ENCODE peak calls at places on chromosomes 1 and 21, in five cellular contexts. E, M, W, V and H are unnamed samples.

GRCh38 chr21:42392731-42393442 is 3.0 kb downstream of the TMPRSS3 start:
- DNase-seq in V (peak), E (no peak), M (no peak), W (no peak), H (no peak)

GRCh38 chr1:53291574-53291973 is 36.3 kb downstream of the LRP8 start:
- DNase-seq in V (no peak), W (no peak), E (no peak), M (no peak), H (peak)

GRCh38 chr1:79852004-79852403 is 845.5 kb upstream of the ADGRL4 start:
- DNase-seq in W (peak), M (no peak), V (no peak), E (no peak), H (no peak)

GRCh38 chr1:56576880-56577858 is 2.2 kb downstream of the PLPP3 start:
- DNase-seq in E (no peak), V (no peak), M (peak), W (no peak), H (no peak)

GRCh38 chr1:170145691-170146676 is at the start of gene NTMT2:
- DNase-seq in V (peak), E (no peak), M (no peak), W (peak), H (no peak)

GRCh38 chr21:31405638-31406037 is 61.6 kb upstream of the TIAM1 start:
- DNase-seq in E (no peak), V (no peak), M (no peak), W (no peak), H (no peak)

GRCh38 chr1:179748772-179749171 is 5.7 kb downstream of the FAM163A start:
- DNase-seq in E (no peak), M (no peak), V (no peak), W (no peak), H (no peak)

GRCh38 chr21:32524010-32524719 is 61.2 kb downstream of the TCP10L start:
- DNase-seq in E (peak), M (no peak), V (no peak), W (no peak), H (peak)

GRCh38 chr1:22712502-22713271 is 2.0 kb downstream of the EPHB2 start:
- DNase-seq in E (no peak), M (no peak), V (no peak), W (no peak), H (peak)

GRCh38 chr21:42688841-42689371 is 35.5 kb downstream of the PDE9A start:
- DNase-seq in V (peak), E (no peak), W (peak), M (no peak), H (no peak)

GRCh38 chr1:156050376-156050775 is 3.2 kb downstream of the UBQLN4 start:
- DNase-seq in W (no peak), M (peak), E (no peak), V (peak), H (peak)

GRCh38 chr21:17045214-17045835 is 467.5 kb upstream of the CXADR start:
- DNase-seq in E (no peak), V (no peak), W (no peak), M (no peak), H (peak)

GRCh38 chr1:13627128-13627527 is 43.5 kb downstream of the PDPN start:
- DNase-seq in W (no peak), V (no peak), M (no peak), E (no peak), H (no peak)

GRCh38 chr1:223765036-223765718 is 52.8 kb downstream of the CAPN2 start:
- DNase-seq in E (no peak), M (peak), W (no peak), V (no peak), H (peak)

GRCh38 chr1:246809473-246809872 is 85.3 kb downstream of the SCCPDH start:
- DNase-seq in M (no peak), V (no peak), E (no peak), W (no peak), H (no peak)

GRCh38 chr1:203320546-203321272 is 15.4 kb downstream of the BTG2 start:
- DNase-seq in E (no peak), W (peak), V (peak), M (no peak), H (peak)

GRCh38 chr1:198751741-198752140 is 112.9 kb downstream of the PTPRC start:
- DNase-seq in W (no peak), M (no peak), V (no peak), E (no peak), H (no peak)

GRCh38 chr1:184941094-184941733 is 33.1 kb downstream of the NIBAN1 start:
- DNase-seq in E (no peak), M (no peak), W (no peak), V (no peak), H (no peak)

GRCh38 chr1:55210990-55211389 is 4.2 kb downstream of the USP24 start:
- DNase-seq in M (no peak), W (no peak), V (no peak), E (no peak), H (no peak)

GRCh38 chr1:44417351-44418021 is 12.4 kb downstream of the RNF220 start:
- DNase-seq in E (no peak), W (peak), M (peak), V (peak), H (no peak)

GRCh38 chr1:210558302-210558701 is 229.6 kb downstream of the HHAT start:
- DNase-seq in V (peak), M (no peak), W (no peak), E (no peak), H (no peak)

GRCh38 chr1:39250460-39251240 is 46.2 kb downstream of the MACF1 start:
- DNase-seq in M (no peak), E (no peak), W (no peak), V (no peak), H (no peak)

GRCh38 chr1:5995871-5996630 is 3.8 kb upstream of the NPHP4 start:
- DNase-seq in V (peak), E (no peak), M (no peak), W (no peak), H (no peak)

GRCh38 chr1:37284053-37284452 is 190.3 kb upstream of the ZC3H12A start:
- DNase-seq in E (no peak), W (no peak), M (no peak), V (no peak), H (no peak)

GRCh38 chr1:218479436-218480115 is 134.4 kb downstream of the TGFB2 start:
- DNase-seq in W (no peak), M (no peak), V (no peak), E (no peak), H (peak)

GRCh38 chr1:175649416-175649815 is 94.0 kb downstream of the TNR start:
- DNase-seq in E (no peak), W (no peak), M (no peak), V (no peak), H (no peak)

GRCh38 chr1:91791103-91791502 is 94.8 kb downstream of the TGFBR3 start:
- DNase-seq in M (no peak), V (no peak), E (no peak), W (no peak), H (no peak)

GRCh38 chr1:25568090-25568833 is 24.9 kb downstream of the LDLRAP1 start:
- DNase-seq in W (peak), M (peak), V (peak), E (no peak), H (peak)

GRCh38 chr1:43708006-43708412 is 673 bp downstream of the ST3GAL3 start:
- DNase-seq in W (peak), M (peak), E (peak), V (no peak), H (peak)

DNA sequence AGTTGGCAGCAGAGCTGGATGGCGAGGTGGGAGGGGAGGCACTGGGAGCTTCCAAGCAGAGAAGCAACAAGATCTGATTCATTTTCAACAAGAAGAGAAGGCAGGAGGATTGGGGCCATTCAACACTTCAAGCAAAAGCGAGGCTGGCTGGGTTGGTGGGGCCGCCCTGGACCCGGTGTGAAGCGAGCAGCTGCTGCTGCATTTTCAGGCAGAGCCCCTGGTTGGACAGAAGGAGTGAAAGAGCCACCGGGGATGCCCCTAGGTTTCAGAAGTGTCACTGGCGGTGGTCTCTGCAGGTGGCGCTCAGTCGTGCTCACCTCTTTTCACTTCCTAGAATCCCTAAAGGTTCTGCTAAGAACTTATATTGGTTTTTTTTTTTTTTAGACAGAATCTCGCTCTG is 18.0 kb downstream of the SLC2A7 start:
- DNase-seq in V (no peak), E (no peak), W (no peak), M (no peak), H (no peak)
- TF ChIP-seq CTCF in V (no peak), E (no peak), W (no peak), M (no peak), H (no peak)

GRCh38 chr1:28779751-28780150 is 32.2 kb upstream of the OPRD1 start:
- DNase-seq in M (no peak), W (no peak), V (no peak), E (no peak), H (no peak)

GRCh38 chr1:28778021-28778420 is 33.9 kb upstream of the OPRD1 start:
- DNase-seq in V (no peak), M (no peak), W (no peak), E (no peak), H (no peak)

GRCh38 chr1:28782011-28782410 is 30.0 kb upstream of the OPRD1 start:
- DNase-seq in V (no peak), E (no peak), W (no peak), M (no peak), H (no peak)

GRCh38 chr1:28781305-28781704 is 30.7 kb upstream of the OPRD1 start:
- DNase-seq in V (no peak), E (no peak), M (no peak), W (no peak), H (no peak)

DNA sequence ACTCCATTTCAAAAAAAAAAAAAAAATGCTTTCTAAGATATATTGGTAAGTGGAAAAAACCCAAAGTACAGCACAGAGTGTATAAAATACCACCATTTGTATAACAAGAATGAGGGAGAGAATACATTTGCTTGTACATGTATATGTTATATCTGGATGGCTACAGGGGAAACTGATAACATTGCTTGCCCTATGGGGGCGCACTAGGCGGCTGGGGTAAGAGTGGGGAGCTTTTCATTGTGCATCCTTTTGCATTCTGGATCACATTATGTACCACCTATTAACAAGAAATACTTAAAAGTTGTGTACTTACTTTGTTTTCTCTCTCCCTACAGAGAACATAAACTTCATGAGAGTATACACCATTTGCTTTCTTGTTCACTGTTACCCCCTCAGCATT is 28.6 kb upstream of the OPRD1 start:
- DNase-seq in W (no peak), M (no peak), E (no peak), V (no peak), H (no peak)
- TF ChIP-seq CTCF in W (no peak), M (no peak), E (no peak), V (no peak), H (peak)

DNA sequence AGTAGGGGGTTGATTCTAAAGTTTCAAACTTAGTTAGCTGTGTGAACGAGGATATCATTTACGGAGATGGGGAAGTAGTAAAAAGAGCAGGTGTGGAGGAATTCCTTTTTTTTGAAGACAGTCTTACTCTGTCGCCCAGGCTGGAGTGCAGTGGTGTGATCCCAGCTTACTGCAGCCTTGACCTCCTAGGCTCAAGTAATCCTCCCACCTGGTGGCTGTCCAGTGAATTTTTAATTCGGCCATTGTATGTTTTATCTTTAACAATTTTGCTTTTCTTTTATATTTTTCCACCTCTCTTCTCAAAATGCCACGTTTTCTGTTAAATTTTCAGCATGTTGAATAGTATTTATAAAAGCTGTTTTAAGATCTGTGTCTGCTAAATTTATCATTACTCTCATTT is 12.3 kb upstream of the CENPF start:
- DNase-seq in W (no peak), V (no peak), M (no peak), E (no peak), H (no peak)
- TF ChIP-seq CTCF in W (no peak), V (no peak), M (no peak), E (no peak), H (peak)

DNA sequence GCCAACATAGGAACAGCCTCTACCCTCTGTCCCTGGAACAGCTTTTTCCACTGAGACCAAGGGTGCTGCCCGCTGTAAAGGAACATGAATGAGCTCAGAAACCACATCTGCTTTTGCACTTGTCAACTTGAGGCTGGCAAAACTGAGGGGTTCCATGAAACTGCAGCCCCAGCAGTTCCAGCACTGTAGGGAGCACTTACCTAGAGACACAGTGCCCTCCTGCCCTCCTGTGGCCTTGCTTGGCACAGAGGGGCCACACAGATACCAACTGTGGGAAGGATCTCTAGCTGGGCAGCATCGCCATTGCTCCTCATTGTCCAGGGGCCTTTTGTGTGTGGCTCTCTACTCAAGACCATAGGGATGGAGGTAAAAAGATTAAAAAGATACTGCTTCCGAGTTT is 51.6 kb downstream of the ITPKB start:
- DNase-seq in V (no peak), M (no peak), E (no peak), W (no peak), H (no peak)
- TF ChIP-seq CTCF in V (no peak), M (no peak), E (peak), W (no peak), H (peak)

DNA sequence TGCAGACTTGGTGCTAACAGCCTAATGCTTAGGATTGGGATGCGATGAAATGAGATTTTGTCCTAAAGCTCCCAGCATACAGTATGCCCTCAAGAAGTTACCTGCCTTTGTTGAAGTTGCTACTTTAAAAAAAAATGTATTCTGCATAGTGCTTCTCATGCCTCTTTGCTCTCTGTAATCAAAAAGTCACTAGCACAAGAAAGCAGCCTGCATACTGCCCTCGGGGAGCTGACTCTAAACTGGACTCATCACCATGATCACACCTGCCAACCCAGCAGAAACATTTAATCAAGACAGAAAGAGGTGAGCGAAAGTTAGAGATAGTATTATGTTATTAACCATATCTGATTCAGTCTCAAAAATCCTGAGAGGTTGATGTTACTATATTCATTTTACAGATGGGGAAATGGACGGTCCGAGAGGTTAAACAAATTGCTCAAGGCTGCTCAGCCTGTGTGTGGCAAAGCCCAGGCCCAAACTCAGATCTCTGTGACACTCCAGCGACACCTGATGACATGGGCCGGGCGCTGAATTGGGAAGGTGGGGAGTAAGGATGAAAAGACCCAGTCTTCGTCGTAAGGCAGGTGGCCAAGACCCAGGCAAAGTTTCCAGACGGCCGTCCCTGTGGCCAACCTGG is 1.1 kb downstream of the BATF3 start:
- DNase-seq in V (no peak), M (no peak), E (no peak), W (no peak), H (no peak)
- TF ChIP-seq CTCF in V (no peak), M (no peak), E (no peak), W (no peak), H (no peak)

GRCh38 chr1:1244192-1244811 is 2.2 kb downstream of the C1QTNF12 start:
- DNase-seq in W (no peak), M (no peak), E (no peak), V (no peak), H (no peak)
- TF ChIP-seq CTCF in W (no peak), M (no peak), E (no peak), V (no peak), H (no peak)